ENCODE peak calls at places on chromosome 15, in nine cellular contexts. W is MCF 10A; A is ELR; F is NCI-H524; I is activated CD4-positive, alpha-beta memory T cell treated with anti-CD3 and anti-CD28 coated beads, Interleukin-2, amount 10 ng/mL, durations not matched to agents 7 days and 5 days; N is endothelial cell; E is stimulated activated CD8-positive, alpha-beta memory T cell treated with anti-CD3 and anti-CD28 coated beads, Interleukin-15, amount 100 ng/mL, for 48 hours; H is COR-L47; U is GOT3. G is an unnamed sample.

GRCh38 chr15:27825023-27825422 is 274.1 kb downstream of the OCA2 start:
- DNase-seq in U (no peak), F (no peak), A (no peak), H (no peak), W (no peak), E (no peak), N (no peak), I (no peak), G (no peak)

GRCh38 chr15:35736150-35736549 is 190.2 kb upstream of the DPH6 start:
- DNase-seq in F (no peak), A (no peak), E (no peak), W (peak), H (no peak), N (no peak), U (no peak), I (no peak), G (no peak)

GRCh38 chr15:80923668-80924067 is 66.0 kb downstream of the MESD start:
- DNase-seq in A (peak), I (no peak), N (no peak), H (no peak), E (no peak), F (no peak), U (no peak), W (no peak), G (no peak)

GRCh38 chr15:44489464-44489863 is 47.5 kb upstream of the EIF3J start:
- DNase-seq in N (no peak), E (no peak), U (no peak), F (no peak), H (no peak), W (peak), I (no peak), A (peak), G (peak)

GRCh38 chr15:83206387-83206970 is 1.1 kb downstream of the HDGFL3 start:
- DNase-seq in U (no peak), E (no peak), N (no peak), F (peak), W (peak), I (no peak), H (no peak), A (peak), G (no peak)

GRCh38 chr15:66565141-66565595 is 630 bp downstream of the LCTL start:
- DNase-seq in A (no peak), N (no peak), W (no peak), H (no peak), E (no peak), F (no peak), I (no peak), U (no peak), G (no peak)

GRCh38 chr15:36458406-36458805 is 121.0 kb upstream of the CDIN1 start:
- DNase-seq in U (no peak), I (no peak), N (no peak), F (no peak), H (no peak), W (no peak), E (no peak), A (no peak), G (no peak)

GRCh38 chr15:57259511-57260143 is 116.7 kb upstream of the CGNL1 start:
- DNase-seq in U (no peak), W (no peak), F (peak), A (no peak), N (no peak), H (peak), E (no peak), I (no peak), G (no peak)

GRCh38 chr15:48693474-48693873 is 48.0 kb upstream of the FBN1 start:
- DNase-seq in H (no peak), F (no peak), N (no peak), A (peak), U (no peak), I (no peak), W (no peak), E (no peak), G (peak)

GRCh38 chr15:58530056-58530590 is 98.3 kb downstream of the LIPC start:
- DNase-seq in U (no peak), A (no peak), F (no peak), W (no peak), E (no peak), H (no peak), I (no peak), N (no peak), G (no peak)

GRCh38 chr15:70334286-70334685 is 236.6 kb upstream of the TLE3 start:
- DNase-seq in A (no peak), W (no peak), E (no peak), H (no peak), F (no peak), I (no peak), N (no peak), U (no peak), G (no peak)

GRCh38 chr15:37253877-37254276 is 153.5 kb upstream of the MEIS2 start:
- DNase-seq in F (no peak), I (no peak), W (no peak), N (no peak), U (no peak), H (no peak), A (no peak), E (no peak), G (peak)

GRCh38 chr15:87877114-87877810 is 379.3 kb downstream of the NTRK3 start:
- DNase-seq in W (no peak), N (no peak), I (no peak), F (no peak), E (no peak), U (no peak), A (peak), H (no peak), G (peak)

GRCh38 chr15:83602021-83602420 is 51.9 kb upstream of the ADAMTSL3 start:
- DNase-seq in N (no peak), U (no peak), H (no peak), I (no peak), W (peak), F (no peak), E (no peak), A (peak), G (no peak)

GRCh38 chr15:89088605-89089315 is 504 bp downstream of the ABHD2 start:
- DNase-seq in W (no peak), E (no peak), F (peak), A (peak), U (no peak), H (no peak), I (no peak), N (peak), G (peak)

GRCh38 chr15:74453925-74454763 is 6.8 kb downstream of the UBL7 start:
- DNase-seq in E (no peak), I (no peak), U (no peak), F (no peak), H (no peak), A (peak), N (no peak), W (no peak), G (no peak)

GRCh38 chr15:60695713-60696522 is 217.0 kb upstream of the ICE2 start:
- DNase-seq in U (no peak), E (peak), F (no peak), W (no peak), I (peak), A (no peak), N (no peak), H (no peak), G (no peak)

GRCh38 chr15:90419202-90419601 is 31.2 kb downstream of the IQGAP1 start:
- DNase-seq in I (no peak), A (peak), H (no peak), W (peak), N (no peak), F (no peak), E (no peak), U (no peak), G (no peak)

GRCh38 chr15:90388462-90389182 is 580 bp downstream of the IQGAP1 start:
- DNase-seq in E (peak), A (peak), N (peak), I (peak), U (no peak), H (no peak), W (peak), F (peak), G (peak)

GRCh38 chr15:50641318-50641717 is 45.3 kb downstream of the TRPM7 start:
- DNase-seq in E (no peak), U (no peak), A (no peak), W (no peak), H (no peak), I (no peak), N (no peak), F (no peak), G (no peak)

GRCh38 chr15:41281236-41281635 is 50.2 kb downstream of the CHP1 start:
- DNase-seq in W (peak), E (no peak), U (no peak), N (no peak), A (peak), H (no peak), F (no peak), I (no peak), G (peak)

GRCh38 chr15:85543741-85544155 is 163.3 kb downstream of the AKAP13 start:
- DNase-seq in N (peak), E (peak), A (no peak), I (peak), F (no peak), U (no peak), H (peak), W (no peak), G (no peak)

GRCh38 chr15:94125698-94126097 is 105.7 kb upstream of the MCTP2 start:
- DNase-seq in W (no peak), A (no peak), E (no peak), F (no peak), U (no peak), I (no peak), N (no peak), H (no peak), G (no peak)

GRCh38 chr15:71806452-71806931 is 3.9 kb upstream of the NR2E3 start:
- DNase-seq in I (no peak), H (no peak), F (peak), E (no peak), W (no peak), N (no peak), A (peak), U (no peak), G (no peak)

GRCh38 chr15:52481915-52482314 is 46.8 kb downstream of the MYO5A start:
- DNase-seq in E (no peak), U (no peak), F (no peak), A (peak), N (no peak), I (peak), H (no peak), W (no peak), G (peak)

GRCh38 chr15:25596644-25597562 is 158.1 kb upstream of the UBE3A start:
- DNase-seq in U (no peak), W (no peak), I (no peak), E (no peak), A (no peak), F (no peak), H (no peak), N (no peak), G (peak)

GRCh38 chr15:92429378-92430066 is 35.8 kb downstream of the ST8SIA2 start:
- DNase-seq in H (no peak), F (peak), U (no peak), E (no peak), A (peak), W (peak), N (no peak), I (no peak), G (peak)

GRCh38 chr15:75161788-75162414 is 39.8 kb upstream of the C15orf39 start:
- DNase-seq in W (no peak), H (no peak), E (no peak), F (no peak), U (no peak), A (no peak), N (no peak), I (no peak), G (no peak)

GRCh38 chr15:92502930-92503329 is 109.2 kb downstream of the ST8SIA2 start:
- DNase-seq in H (no peak), A (no peak), N (no peak), F (peak), U (no peak), E (no peak), W (no peak), I (no peak), G (no peak)

GRCh38 chr15:39685999-39686613 is 96.5 kb downstream of the FSIP1 start:
- DNase-seq in H (peak), F (peak), E (no peak), N (peak), U (no peak), W (peak), I (peak), A (peak), G (peak)

GRCh38 chr15:34637305-34637704 is 53.9 kb upstream of the GOLGA8B start:
- DNase-seq in I (no peak), U (no peak), F (no peak), H (no peak), A (no peak), E (no peak), N (no peak), W (no peak), G (no peak)

GRCh38 chr15:52445954-52446353 is 82.7 kb downstream of the MYO5A start:
- DNase-seq in N (no peak), I (no peak), E (no peak), H (no peak), F (no peak), U (no peak), A (no peak), W (no peak), G (no peak)

GRCh38 chr15:100005013-100005412 is 271.8 kb upstream of the LYSMD4 start:
- DNase-seq in I (no peak), F (no peak), W (no peak), H (no peak), U (no peak), E (no peak), N (no peak), A (peak), G (no peak)

GRCh38 chr15:57777034-57777433 is 70.5 kb downstream of the POLR2M start:
- DNase-seq in W (no peak), N (no peak), H (no peak), U (no peak), F (no peak), I (no peak), A (no peak), E (no peak), G (no peak)

GRCh38 chr15:66788024-66788423 is 86.0 kb downstream of the SMAD6 start:
- DNase-seq in U (no peak), N (no peak), A (no peak), E (no peak), W (no peak), H (no peak), I (no peak), F (no peak), G (no peak)

GRCh38 chr15:75350601-75351331 is 3.9 kb downstream of the NEIL1 start:
- DNase-seq in I (no peak), H (no peak), U (no peak), F (no peak), N (no peak), E (no peak), A (no peak), W (no peak), G (no peak)

GRCh38 chr15:97989330-97989729 is 28.8 kb downstream of the ARRDC4 start:
- DNase-seq in F (no peak), W (no peak), H (no peak), I (no peak), N (no peak), U (no peak), E (no peak), A (no peak), G (no peak)

GRCh38 chr15:80015156-80015555 is 44.2 kb upstream of the BCL2A1 start:
- DNase-seq in E (no peak), F (no peak), U (no peak), W (no peak), N (no peak), H (no peak), A (no peak), I (no peak), G (no peak)

GRCh38 chr15:31727612-31728011 is 302.7 kb upstream of the CHRNA7 start:
- DNase-seq in A (no peak), H (no peak), I (no peak), E (no peak), U (no peak), N (no peak), W (peak), F (no peak), G (no peak)

G was measured in AG20443.